ENCODE peak calls at places on chromosomes 6 and 20, in nine cellular contexts. C is fibroblast of pulmonary artery, K is GM12865, F is aorta, J is mucosa of gallbladder, X is GOT3, D is cardiac fibroblast, N is fibroblast of the conjunctiva, G is cerebellar nuclear complex. P is an unnamed sample.

GRCh38 chr6:131657630-131658111 is 20.6 kb downstream of the ENPP3 start:
- DNase-seq in G (no peak), K (no peak), D (peak; percentile 48), J (no peak), N (no peak), F (no peak), C (no peak), X (no peak), P (peak; percentile 60)

GRCh38 chr6:35522660-35523658 is 10.3 kb upstream of the TULP1 start:
- DNase-seq in X (no peak), J (peak; percentile 60), D (peak; percentile 71), K (peak; percentile 73), C (peak; percentile 69), F (peak; percentile 92), N (peak; percentile 42), G (no peak), P (peak; percentile 66)

GRCh38 chr20:44618318-44618731 is 33.2 kb downstream of the ADA start:
- DNase-seq in X (no peak), F (peak; percentile 69), G (no peak), C (no peak), K (no peak), D (no peak), N (no peak), J (no peak), P (no peak)

GRCh38 chr6:117233146-117233545 is 32.2 kb upstream of the VGLL2 start:
- DNase-seq in J (no peak), K (no peak), D (peak; percentile 4), N (no peak), X (no peak), F (no peak), C (peak; percentile 0), G (no peak), P (no peak)

GRCh38 chr6:41027799-41028617 is 11.0 kb downstream of the UNC5CL start:
- DNase-seq in N (peak; percentile 51), K (peak; percentile 73), G (peak; percentile 5), J (peak; percentile 84), C (peak; percentile 66), X (peak; percentile 47), D (peak; percentile 70), F (peak; percentile 97), P (peak; percentile 57)

GRCh38 chr6:105522626-105523322 is 119.9 kb upstream of the PREP start:
- DNase-seq in X (no peak), D (peak; percentile 52), C (no peak), N (no peak), J (no peak), K (no peak), G (no peak), F (no peak), P (peak; percentile 45)

GRCh38 chr20:2602746-2603145 is 49.7 kb upstream of the NOP56 start:
- DNase-seq in D (no peak), X (no peak), F (no peak), J (no peak), C (no peak), K (no peak), G (no peak), N (no peak), P (no peak)

GRCh38 chr6:160000280-160000704 is 31.4 kb downstream of the IGF2R start:
- DNase-seq in D (peak; percentile 32), C (no peak), J (no peak), F (no peak), K (no peak), X (no peak), G (no peak), N (no peak), P (no peak)

GRCh38 chr20:33272155-33272873 is 10.7 kb upstream of the BPIFB1 start:
- DNase-seq in G (no peak), K (no peak), J (no peak), C (no peak), X (no peak), D (no peak), F (peak; percentile 42), N (no peak), P (no peak)

GRCh38 chr6:18491303-18492090 is 104.3 kb downstream of the RNF144B start:
- DNase-seq in G (no peak), D (peak; percentile 55), J (no peak), C (no peak), X (no peak), F (no peak), N (no peak), K (no peak), P (no peak)

GRCh38 chr20:62544505-62545055 is 68.8 kb upstream of the GATA5 start:
- DNase-seq in D (no peak), K (no peak), N (no peak), J (no peak), C (no peak), X (no peak), G (no peak), F (no peak), P (no peak)

GRCh38 chr20:45798935-45799642 is 7.3 kb downstream of the DNTTIP1 start:
- DNase-seq in C (peak; percentile 60), F (peak; percentile 11), G (peak; percentile 16), J (peak; percentile 66), X (no peak), N (no peak), D (peak; percentile 66), K (peak; percentile 69), P (peak; percentile 63)

GRCh38 chr20:36297656-36298055 is 8.5 kb upstream of the DLGAP4 start:
- DNase-seq in N (no peak), G (no peak), F (peak; percentile 26), D (no peak), C (no peak), X (no peak), K (no peak), J (no peak), P (no peak)

GRCh38 chr6:144585217-144585814 is 300.2 kb downstream of the UTRN start:
- DNase-seq in J (no peak), G (no peak), F (no peak), C (peak; percentile 69), D (peak; percentile 67), K (peak; percentile 30), N (peak; percentile 29), X (no peak), P (peak; percentile 52)

GRCh38 chr6:141401168-141401567 is 731.6 kb upstream of the GJE1 start:
- DNase-seq in G (no peak), N (no peak), X (no peak), J (no peak), D (peak; percentile 7), K (no peak), C (peak; percentile 67), F (no peak), P (peak; percentile 22)

GRCh38 chr6:3531481-3531880 is 74.6 kb upstream of the SLC22A23 start:
- DNase-seq in K (no peak), D (no peak), X (no peak), G (no peak), N (no peak), J (peak; percentile 6), C (no peak), F (no peak), P (no peak)

GRCh38 chr20:20552076-20552475 is 160.4 kb downstream of the RALGAPA2 start:
- DNase-seq in K (no peak), D (no peak), J (no peak), N (no peak), X (no peak), F (no peak), G (peak; percentile 67), C (no peak), P (no peak)

GRCh38 chr6:168292911-168293310 is 26.7 kb downstream of the DACT2 start:
- DNase-seq in N (no peak), D (no peak), C (no peak), F (peak; percentile 35), J (no peak), X (no peak), G (no peak), K (no peak), P (no peak)

GRCh38 chr20:54361485-54361884 is 113.9 kb upstream of the DOK5 start:
- DNase-seq in C (no peak), K (no peak), N (no peak), F (no peak), X (no peak), J (no peak), G (no peak), D (no peak), P (no peak)

GRCh38 chr6:160085226-160085625 is 36.4 kb upstream of the SLC22A1 start:
- DNase-seq in N (no peak), X (no peak), D (no peak), J (no peak), K (no peak), C (no peak), G (no peak), F (no peak), P (no peak)

GRCh38 chr6:137680678-137681346 is 186.2 kb upstream of the TNFAIP3 start:
- DNase-seq in J (no peak), N (no peak), C (peak; percentile 59), K (peak; percentile 60), G (no peak), D (peak; percentile 65), X (no peak), F (no peak), P (peak; percentile 63)

GRCh38 chr6:7538484-7538883 is 3.0 kb upstream of the DSP start:
- DNase-seq in J (no peak), X (no peak), N (no peak), D (no peak), F (no peak), G (no peak), K (no peak), C (no peak), P (no peak)

GRCh38 chr20:62742550-62742949 is 33.9 kb downstream of the NTSR1 start:
- DNase-seq in J (no peak), F (peak; percentile 34), X (no peak), N (no peak), D (no peak), K (no peak), G (no peak), C (no peak), P (no peak)

GRCh38 chr6:166989427-166990034 is 9.7 kb upstream of the CEP43 start:
- DNase-seq in J (peak; percentile 25), X (no peak), K (peak; percentile 63), F (no peak), G (peak; percentile 13), D (peak; percentile 58), C (peak; percentile 65), N (peak; percentile 18), P (peak; percentile 63)

GRCh38 chr6:97689078-97689754 is 406.2 kb upstream of the MMS22L start:
- DNase-seq in G (no peak), J (no peak), N (no peak), X (no peak), K (no peak), D (no peak), C (no peak), F (no peak), P (no peak)

GRCh38 chr6:169981568-169981967 is 230.1 kb downstream of the ERMARD start:
- DNase-seq in D (no peak), J (no peak), G (no peak), X (no peak), K (no peak), N (no peak), C (no peak), F (no peak), P (no peak)

GRCh38 chr6:25959890-25960531 is 2.6 kb upstream of the TRIM38 start:
- DNase-seq in F (no peak), D (peak; percentile 57), K (peak; percentile 36), X (no peak), J (no peak), N (no peak), G (no peak), C (peak; percentile 30), P (peak; percentile 21)

GRCh38 chr6:138569970-138570715 is 70.8 kb upstream of the NHSL1 start:
- DNase-seq in N (no peak), X (no peak), F (no peak), J (no peak), K (no peak), C (no peak), G (no peak), D (no peak), P (no peak)

GRCh38 chr6:149915970-149916865 is 6.7 kb downstream of the RAET1G start:
- DNase-seq in X (no peak), D (no peak), F (peak; percentile 39), G (no peak), C (no peak), J (no peak), N (no peak), K (no peak), P (no peak)